ENCODE peak calls at places on chromosomes 13 and 19, in nine cellular contexts. U is stimulated activated CD4-positive, alpha-beta T cell treated with anti-CD3 and anti-CD28 coated beads, Interleukin-12 subunit alpha, Interleukin-12 subunit beta, amount 100 ng/mL, for 4 hours; D is activated naive CD8-positive, alpha-beta T cell treated with anti-CD3 and anti-CD28 coated beads for 36 hours; V is naive thymus-derived CD8-positive, alpha-beta T cell; J is dermis blood vessel endothelial cell; M is dermis microvascular lymphatic vessel endothelial cell; W is ovary; H is ELF-1; T is DMS79. Z is an unnamed sample.

GRCh38 chr19:4368128-4368820 is 24.9 kb downstream of the MPND start:
- DNase-seq in U (no peak), D (no peak), V (no peak), J (peak), M (peak), W (no peak), H (no peak), T (peak), Z (no peak)

GRCh38 chr13:44211753-44212152 is 161.9 kb upstream of the SERP2 start:
- DNase-seq in U (no peak), D (no peak), V (no peak), J (no peak), M (no peak), W (no peak), H (no peak), T (no peak), Z (no peak)

GRCh38 chr13:113489549-113490495 is 689 bp downstream of the DCUN1D2 start:
- DNase-seq in U (peak), D (peak), V (peak), J (peak), M (peak), W (no peak), H (peak), T (peak), Z (no peak)

GRCh38 chr19:4969772-4970531 is 1.0 kb downstream of the KDM4B start:
- DNase-seq in U (no peak), D (no peak), V (no peak), J (peak), M (no peak), W (peak), H (no peak), T (no peak), Z (no peak)

GRCh38 chr19:55176116-55176515 is 4.0 kb downstream of the SYT5 start:
- DNase-seq in U (no peak), D (no peak), V (no peak), J (no peak), M (no peak), W (no peak), H (no peak), T (no peak), Z (no peak)

GRCh38 chr13:32932376-32932775 is 83.8 kb upstream of the KL start:
- DNase-seq in U (no peak), D (no peak), V (no peak), J (no peak), M (no peak), W (no peak), H (no peak), T (no peak), Z (no peak)

GRCh38 chr19:48678201-48678600 is 5.4 kb upstream of the NTN5 start:
- DNase-seq in U (no peak), D (no peak), V (no peak), J (no peak), M (no peak), W (no peak), H (no peak), T (no peak), Z (no peak)

GRCh38 chr19:4970558-4971423 is 1.9 kb downstream of the KDM4B start:
- DNase-seq in U (no peak), D (no peak), V (no peak), J (peak), M (peak), W (peak), H (peak), T (no peak), Z (no peak)

GRCh38 chr19:16435238-16435911 is 36.4 kb downstream of the EPS15L1 start:
- DNase-seq in U (no peak), D (no peak), V (no peak), J (peak), M (peak), W (peak), H (peak), T (no peak), Z (no peak)

GRCh38 chr19:6071840-6072239 is 38.5 kb downstream of the RFX2 start:
- DNase-seq in U (no peak), D (no peak), V (no peak), J (no peak), M (no peak), W (peak), H (no peak), T (no peak), Z (no peak)

GRCh38 chr13:102846261-102847015 is 606 bp downstream of the ERCC5 start:
- DNase-seq in U (peak), D (peak), V (peak), J (peak), M (peak), W (no peak), H (peak), T (peak), Z (peak)